ENCODE peak calls at places on chromosome 22, in eight cellular contexts. E is neural progenitor cell, G is pancreas, H is HCT116, Z is tibial artery, P is Peyer's patch, F is brain microvascular endothelial cell, I is bronchial epithelial cell. B is an unnamed sample.

GRCh38 chr22:22670076-22670795 is 25.8 kb downstream of the GGTLC2 start:
- DNase-seq in G (no peak), I (no peak), F (no peak), Z (no peak), H (no peak), P (no peak), E (no peak), B (no peak)

GRCh38 chr22:34841321-34841901 is 224.5 kb upstream of the ISX start:
- DNase-seq in F (no peak), Z (no peak), I (no peak), H (no peak), E (peak; percentile 71), G (no peak), P (no peak), B (peak; percentile 37)

GRCh38 chr22:27867958-27868737 is 50.9 kb downstream of the PITPNB start:
- DNase-seq in G (no peak), I (peak; percentile 64), H (no peak), F (no peak), Z (no peak), P (no peak), E (no peak), B (no peak)

GRCh38 chr22:42427211-42427610 is 5.0 kb downstream of the NFAM1 start:
- DNase-seq in F (no peak), H (no peak), G (no peak), I (no peak), P (peak; percentile 14), E (no peak), Z (no peak), B (no peak)

GRCh38 chr22:48863965-48864538 is 963.6 kb downstream of the BRD1 start:
- DNase-seq in F (no peak), P (no peak), E (no peak), H (no peak), G (no peak), I (no peak), Z (no peak), B (no peak)

GRCh38 chr22:20463324-20464095 is 25.9 kb upstream of the SCARF2 start:
- DNase-seq in Z (no peak), G (no peak), E (no peak), H (no peak), F (no peak), I (no peak), P (no peak), B (no peak)

GRCh38 chr22:29463487-29464088 is 16.4 kb upstream of the NEFH start:
- DNase-seq in E (no peak), Z (no peak), I (no peak), P (no peak), G (no peak), H (no peak), F (no peak), B (peak; percentile 67)

GRCh38 chr22:29641052-29641780 is 37.8 kb downstream of the NF2 start:
- DNase-seq in G (no peak), I (no peak), Z (no peak), P (no peak), F (no peak), H (no peak), E (no peak), B (no peak)

GRCh38 chr22:43334378-43334777 is 8.8 kb downstream of the SCUBE1 start:
- DNase-seq in Z (no peak), I (no peak), P (no peak), H (no peak), F (no peak), E (no peak), G (no peak), B (no peak)

GRCh38 chr22:48574776-48575566 is 1252.7 kb downstream of the BRD1 start:
- DNase-seq in P (no peak), E (peak; percentile 92), F (no peak), G (peak; percentile 58), Z (no peak), H (no peak), I (no peak), B (peak; percentile 100)

GRCh38 chr22:35119494-35119893 is 53.5 kb downstream of the ISX start:
- DNase-seq in I (no peak), Z (no peak), H (no peak), E (no peak), F (no peak), P (no peak), G (no peak), B (no peak)

GRCh38 chr22:46906326-46907045 is 144.0 kb downstream of the TBC1D22A start:
- DNase-seq in P (no peak), G (no peak), I (no peak), F (no peak), E (no peak), H (no peak), Z (no peak), B (no peak)

GRCh38 chr22:38298312-38299000 is 18.8 kb downstream of the CSNK1E start:
- DNase-seq in P (peak; percentile 51), I (peak; percentile 99), H (peak; percentile 58), E (peak; percentile 34), G (no peak), F (peak; percentile 97), Z (no peak), B (peak; percentile 91)

GRCh38 chr22:38299001-38299651 is 18.1 kb downstream of the CSNK1E start:
- DNase-seq in P (no peak), E (no peak), I (peak; percentile 64), Z (no peak), G (peak; percentile 66), H (no peak), F (no peak), B (no peak)

GRCh38 chr22:38302906-38303305 is 14.3 kb downstream of the CSNK1E start:
- DNase-seq in P (no peak), F (no peak), G (no peak), Z (no peak), H (no peak), I (no peak), E (no peak), B (no peak)

GRCh38 chr22:38300197-38300945 is 16.9 kb downstream of the CSNK1E start:
- DNase-seq in I (no peak), E (no peak), F (no peak), H (no peak), G (no peak), P (no peak), Z (no peak), B (no peak)

DNA sequence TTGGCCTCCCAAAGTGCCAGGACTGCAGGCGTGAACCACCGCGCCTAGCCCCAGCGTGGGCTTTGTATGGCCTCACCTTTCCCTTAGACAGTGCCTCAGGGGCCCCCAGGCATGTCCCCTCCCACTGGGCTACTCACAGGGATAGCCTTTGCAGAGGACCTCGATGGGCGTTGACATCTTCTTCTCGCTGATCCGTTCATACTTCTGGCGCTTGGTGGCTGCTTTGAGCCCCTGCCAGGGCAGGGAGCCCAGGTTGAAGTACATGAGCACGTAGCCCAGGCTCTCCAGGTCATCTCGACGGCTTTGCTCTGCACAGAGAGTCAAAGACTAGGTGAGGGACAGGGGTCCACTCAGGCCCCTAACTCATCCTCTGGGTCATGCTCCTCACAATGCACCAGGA is 17.5 kb downstream of the CSNK1E start:
- DNase-seq in F (no peak), H (no peak), I (no peak), Z (no peak), E (no peak), G (no peak), P (no peak), B (peak; percentile 20)
- H3K36me3 ChIP-seq in F (peaks cover 91% of the 10 kb centered on the region), H (peaks cover 89% of the 10 kb centered on the region), I (peaks cover 63% of the 10 kb centered on the region), Z (peaks cover 87% of the 10 kb centered on the region), E (no peaks in the 10 kb centered on the region), G (peaks cover 3% of the 10 kb centered on the region), P (peaks cover 88% of the 10 kb centered on the region), B (peaks cover 76% of the 10 kb centered on the region)

DNA sequence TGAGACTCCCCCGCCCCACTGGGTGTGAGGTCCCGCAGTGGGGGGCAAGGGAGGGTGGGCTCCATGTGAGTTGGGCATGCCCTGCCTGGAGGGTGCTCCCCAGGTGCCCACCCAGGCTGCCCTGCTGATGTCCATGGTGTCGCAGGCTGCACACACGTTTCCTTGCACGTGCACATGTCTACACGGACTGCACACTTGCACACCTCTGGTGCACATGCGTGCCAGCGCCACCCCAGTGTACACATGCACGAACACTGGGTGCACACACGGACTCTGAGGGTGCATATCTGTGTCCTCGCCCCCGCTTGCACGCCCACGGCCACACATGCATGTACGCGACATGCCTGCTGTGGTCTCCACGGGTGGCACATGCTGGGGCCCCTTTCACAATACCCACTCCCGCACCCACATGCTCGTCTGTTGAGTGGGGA is 35.2 kb upstream of the PRODH start:
- DNase-seq in P (no peak), E (no peak), I (no peak), H (no peak), F (no peak), G (no peak), Z (no peak), B (no peak)
- H3K4me3 ChIP-seq in P (no peak overlapping the region), E (peak overlapping the region; percentile 97), I (no peak overlapping the region), H (peak overlapping the region; percentile 78), F (no peak overlapping the region), G (peak overlapping the region; percentile 75), Z (no peak overlapping the region), B (peak overlapping the region; percentile 73)

DNA sequence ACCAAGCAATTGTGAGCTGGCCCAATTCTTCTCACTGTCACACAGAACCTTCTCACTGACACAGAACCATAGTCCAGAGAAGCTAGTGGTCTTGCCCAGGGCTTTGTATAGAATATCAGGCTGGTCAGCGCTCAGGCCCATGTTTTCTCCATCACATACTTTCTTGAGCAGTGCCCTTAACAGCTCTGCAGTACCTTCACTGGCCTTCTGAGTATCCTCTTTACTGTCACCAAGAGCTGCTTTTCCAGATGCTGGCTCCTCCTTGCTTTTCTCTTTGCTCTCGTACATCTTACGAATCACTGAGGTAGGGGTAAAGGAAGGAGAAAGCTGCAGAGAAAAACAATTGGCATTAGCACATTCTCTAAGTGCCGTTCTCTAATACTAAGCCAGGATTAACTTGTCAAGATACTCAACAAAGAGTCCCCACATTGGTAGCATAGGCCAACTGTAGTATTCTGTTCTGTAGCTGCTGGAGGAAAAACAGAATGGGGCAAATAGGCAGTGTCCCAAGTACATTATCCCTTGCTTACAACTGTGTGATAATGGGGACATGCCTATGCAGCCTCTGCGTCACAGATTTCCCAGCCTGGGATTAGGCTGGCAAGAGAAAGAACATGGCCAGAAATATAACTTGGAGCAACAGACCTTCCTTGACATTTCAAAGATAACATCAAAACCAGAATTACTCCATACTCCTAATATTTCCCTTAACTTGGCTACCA is 43.5 kb downstream of the DRG1 start:
- DNase-seq in F (no peak), G (no peak), P (no peak), I (no peak), H (no peak), Z (no peak), E (peak; percentile 68), B (peak; percentile 21)
- H3K36me3 ChIP-seq in F (peaks cover 73% of the 10 kb centered on the region), G (no peaks in the 10 kb centered on the region), P (peaks cover 93% of the 10 kb centered on the region), I (peaks cover 13% of the 10 kb centered on the region), H (peaks cover 52% of the 10 kb centered on the region), Z (peaks cover 90% of the 10 kb centered on the region), E (peaks cover 4% of the 10 kb centered on the region), B (peaks cover 24% of the 10 kb centered on the region)

GRCh38 chr22:18031670-18032454 is 7.5 kb upstream of the MICAL3 start:
- DNase-seq in P (no peak), F (peak; percentile 85), H (peak; percentile 82), G (peak; percentile 49), E (no peak), Z (no peak), I (peak; percentile 97), B (no peak)

GRCh38 chr22:18029686-18030267 is 5.4 kb upstream of the MICAL3 start:
- DNase-seq in P (no peak), E (no peak), G (no peak), Z (no peak), H (no peak), I (no peak), F (no peak), B (no peak)

GRCh38 chr22:18034076-18034475 is 9.7 kb upstream of the MICAL3 start:
- DNase-seq in F (no peak), Z (no peak), P (no peak), E (no peak), H (no peak), G (no peak), I (no peak), B (no peak)

GRCh38 chr22:18033204-18033998 is 9.0 kb upstream of the MICAL3 start:
- DNase-seq in E (no peak), Z (no peak), G (no peak), F (no peak), I (no peak), P (no peak), H (no peak), B (no peak)

GRCh38 chr22:18032455-18033101 is 8.2 kb upstream of the MICAL3 start:
- DNase-seq in F (peak; percentile 14), Z (no peak), I (peak; percentile 94), P (no peak), H (peak; percentile 60), E (peak; percentile 19), G (no peak), B (no peak)
- H3K4me3 ChIP-seq in F (no peak overlapping the region), Z (no peak overlapping the region), I (no peak overlapping the region), P (no peak overlapping the region), H (peak overlapping the region; percentile 43), E (no peak overlapping the region), G (no peak overlapping the region), B (no peak overlapping the region)

B was measured in H7.